ENCODE peak calls at places on chromosome 2, in four cellular contexts. I, L, W and C are unnamed samples.

GRCh38 chr2:219475697-219476604 is 22.7 kb upstream of the GMPPA start:
- DNase-seq in I (peak), L (peak), W (peak), C (peak)

GRCh38 chr2:10188211-10188610 is 65.7 kb downstream of the RRM2 start:
- DNase-seq in L (no peak), W (no peak), I (peak), C (no peak)

GRCh38 chr2:39780825-39781600 is 2.0 kb upstream of the THUMPD2 start:
- DNase-seq in L (no peak), I (no peak), W (no peak), C (no peak)

GRCh38 chr2:231926761-231927565 is 767 bp upstream of the NPPC start:
- DNase-seq in I (no peak), W (peak), L (peak), C (peak)

GRCh38 chr2:120861191-120861575 is 125.5 kb downstream of the GLI2 start:
- DNase-seq in I (no peak), L (no peak), W (no peak), C (no peak)

GRCh38 chr2:166373951-166374350 is 1.8 kb downstream of the SCN9A start:
- DNase-seq in L (no peak), I (peak), W (peak), C (no peak)

GRCh38 chr2:70767094-70767698 is 804 bp downstream of the ADD2 start:
- DNase-seq in L (no peak), I (peak), W (peak), C (peak)

GRCh38 chr2:74100254-74101216 is 47.2 kb downstream of the BOLA3 start:
- DNase-seq in L (no peak), W (no peak), I (no peak), C (no peak)

GRCh38 chr2:218024871-218025270 is 22.1 kb upstream of the TNS1 start:
- DNase-seq in L (no peak), W (no peak), I (no peak), C (peak)

GRCh38 chr2:105610444-105611327 is 134.0 kb upstream of the NCK2 start:
- DNase-seq in I (no peak), L (no peak), W (no peak), C (no peak)